ENCODE peak calls at places on chromosomes 11 and 22, in seven cellular contexts. L, T, Y, S, F, O and M are unnamed samples.

GRCh38 chr22:44743247-44743646 is 9.1 kb upstream of the ARHGAP8 start:
- DNase-seq in L (no peak), T (no peak), Y (peak; percentile 49), S (no peak), F (no peak), O (no peak), M (no peak)

GRCh38 chr11:5992604-5993251 is 5.9 kb upstream of the OR52L1 start:
- DNase-seq in L (peak; percentile 18), T (no peak), Y (no peak), S (peak; percentile 29), F (peak; percentile 33), O (no peak), M (peak; percentile 30)

GRCh38 chr11:6300325-6300724 is 20.0 kb downstream of the CAVIN3 start:
- DNase-seq in L (no peak), T (no peak), Y (no peak), S (no peak), F (no peak), O (no peak), M (no peak)

GRCh38 chr22:20418211-20418788 is 19.3 kb downstream of the SCARF2 start:
- DNase-seq in L (peak; percentile 49), T (peak; percentile 77), Y (peak; percentile 85), S (peak; percentile 87), F (peak; percentile 71), O (peak; percentile 79), M (peak; percentile 89)

GRCh38 chr11:2574553-2575535 is 125.0 kb downstream of the KCNQ1OT1 start:
- DNase-seq in L (peak; percentile 24), T (no peak), Y (peak; percentile 44), S (no peak), F (no peak), O (no peak), M (no peak)

GRCh38 chr11:20066013-20066782 is 94.1 kb downstream of the DBX1 start:
- DNase-seq in L (no peak), T (no peak), Y (no peak), S (no peak), F (no peak), O (no peak), M (no peak)

GRCh38 chr11:110772863-110773262 is 60.6 kb upstream of the ARHGAP20 start:
- DNase-seq in L (no peak), T (no peak), Y (no peak), S (no peak), F (peak; percentile 9), O (no peak), M (no peak)

GRCh38 chr22:48259991-48260670 is 1497.7 kb downstream of the TBC1D22A start:
- DNase-seq in L (no peak), T (no peak), Y (no peak), S (no peak), F (no peak), O (no peak), M (no peak)

GRCh38 chr11:2088746-2089535 is 50.2 kb downstream of the IGF2 start:
- DNase-seq in L (no peak), T (no peak), Y (no peak), S (no peak), F (peak; percentile 25), O (no peak), M (no peak)

GRCh38 chr11:848988-849824 is 6.6 kb downstream of the TSPAN4 start:
- DNase-seq in L (no peak), T (no peak), Y (no peak), S (no peak), F (no peak), O (no peak), M (no peak)

GRCh38 chr11:27166130-27166529 is 125.5 kb downstream of the BBOX1 start:
- DNase-seq in L (no peak), T (no peak), Y (no peak), S (no peak), F (no peak), O (no peak), M (no peak)

GRCh38 chr11:118928870-118929495 is 3.3 kb upstream of the BCL9L start:
- DNase-seq in L (peak; percentile 55), T (peak; percentile 75), Y (peak; percentile 84), S (peak; percentile 61), F (peak; percentile 71), O (no peak), M (peak; percentile 59)

GRCh38 chr11:64869571-64870175 is 8.7 kb downstream of the EHD1 start:
- DNase-seq in L (no peak), T (no peak), Y (peak; percentile 53), S (no peak), F (no peak), O (no peak), M (no peak)

GRCh38 chr11:43772733-43773132 is 92.2 kb downstream of the HSD17B12 start:
- DNase-seq in L (no peak), T (no peak), Y (no peak), S (no peak), F (no peak), O (no peak), M (no peak)

GRCh38 chr11:65551572-65552398 is 6.4 kb downstream of the LTBP3 start:
- DNase-seq in L (peak; percentile 35), T (no peak), Y (peak; percentile 85), S (no peak), F (peak; percentile 71), O (no peak), M (peak; percentile 29)

GRCh38 chr11:117411736-117412135 is 84.1 kb downstream of the CEP164 start:
- DNase-seq in L (no peak), T (no peak), Y (no peak), S (no peak), F (no peak), O (no peak), M (no peak)

GRCh38 chr11:6022954-6023353 is 7.6 kb downstream of the OR56A1 start:
- DNase-seq in L (peak; percentile 40), T (peak; percentile 19), Y (no peak), S (peak; percentile 74), F (peak; percentile 59), O (no peak), M (peak; percentile 73)

GRCh38 chr11:24082241-24082640 is 414.6 kb upstream of the LUZP2 start:
- DNase-seq in L (no peak), T (no peak), Y (no peak), S (no peak), F (no peak), O (no peak), M (no peak)

GRCh38 chr11:72574046-72574445 is 100.2 kb downstream of the PDE2A start:
- DNase-seq in L (no peak), T (no peak), Y (no peak), S (no peak), F (no peak), O (no peak), M (no peak)

GRCh38 chr22:23522642-23523251 is 57.3 kb downstream of the IGLL1 start:
- DNase-seq in L (no peak), T (peak; percentile 18), Y (no peak), S (peak; percentile 8), F (peak; percentile 5), O (peak; percentile 18), M (peak; percentile 42)

GRCh38 chr11:78291754-78292108 is 103.0 kb downstream of the USP35 start:
- DNase-seq in L (no peak), T (no peak), Y (no peak), S (no peak), F (no peak), O (no peak), M (no peak)

GRCh38 chr11:78295347-78295746 is 106.6 kb downstream of the USP35 start:
- DNase-seq in L (no peak), T (no peak), Y (no peak), S (no peak), F (no peak), O (no peak), M (no peak)

GRCh38 chr11:78292109-78292803 is 103.5 kb downstream of the USP35 start:
- DNase-seq in L (no peak), T (no peak), Y (no peak), S (no peak), F (no peak), O (no peak), M (no peak)

GRCh38 chr11:78289547-78290292 is 101.0 kb downstream of the USP35 start:
- DNase-seq in L (no peak), T (no peak), Y (no peak), S (no peak), F (no peak), O (no peak), M (no peak)

GRCh38 chr11:78290293-78291176 is 101.8 kb downstream of the USP35 start:
- DNase-seq in L (peak; percentile 73), T (peak; percentile 19), Y (no peak), S (peak; percentile 70), F (peak; percentile 62), O (peak; percentile 76), M (peak; percentile 96)
- H3K4me3 ChIP-seq in L (no peak overlapping the region), T (no peak overlapping the region), Y (no peak overlapping the region), S (no peak overlapping the region), F (no peak overlapping the region), O (no peak overlapping the region), M (no peak overlapping the region)

DNA sequence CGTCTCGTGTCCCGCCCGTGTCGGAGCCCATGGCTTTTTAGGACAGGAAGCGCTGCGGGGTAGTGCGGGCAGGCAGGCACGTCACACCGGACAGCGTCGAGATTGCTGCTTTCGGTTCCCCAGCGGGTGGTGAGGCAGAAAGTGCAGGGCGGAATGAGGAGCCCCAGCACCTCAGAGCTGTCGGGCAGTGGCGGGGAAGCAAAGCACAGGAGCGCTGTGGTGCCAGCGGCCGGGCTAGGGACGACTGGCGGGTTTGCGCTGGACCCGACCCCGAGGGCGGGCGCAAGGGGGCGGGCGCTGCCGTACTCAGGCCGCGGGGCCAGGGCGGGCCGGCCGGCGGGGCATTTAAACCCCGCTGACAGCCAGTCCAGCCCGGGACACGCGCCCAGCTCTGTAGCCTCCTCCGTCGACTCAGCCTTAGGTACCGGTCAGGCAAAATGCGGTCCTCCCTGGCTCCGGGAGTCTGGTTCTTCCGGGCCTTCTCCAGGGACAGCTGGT is at the start of gene SLC37A2:
- DNase-seq in L (peak; percentile 81), T (peak; percentile 56), Y (peak; percentile 87), S (peak; percentile 47), F (peak; percentile 73), O (peak; percentile 58), M (peak; percentile 50)
- TF ChIP-seq CTCF in L (peak; percentile 19), T (peak; percentile 19), Y (peak; percentile 25), S (no peak), F (peak; percentile 33), O (no peak), M (no peak)

GRCh38 chr22:29154364-29155048 is 51.2 kb upstream of the EMID1 start:
- DNase-seq in L (peak; percentile 37), T (peak; percentile 58), Y (peak; percentile 87), S (peak; percentile 60), F (peak; percentile 64), O (peak; percentile 24), M (peak; percentile 64)
- H3K4me3 ChIP-seq in L (no peak overlapping the region), T (no peak overlapping the region), Y (no peak overlapping the region), S (peak overlapping the region; percentile 10), F (peak overlapping the region; percentile 26), O (no peak overlapping the region), M (no peak overlapping the region)

DNA sequence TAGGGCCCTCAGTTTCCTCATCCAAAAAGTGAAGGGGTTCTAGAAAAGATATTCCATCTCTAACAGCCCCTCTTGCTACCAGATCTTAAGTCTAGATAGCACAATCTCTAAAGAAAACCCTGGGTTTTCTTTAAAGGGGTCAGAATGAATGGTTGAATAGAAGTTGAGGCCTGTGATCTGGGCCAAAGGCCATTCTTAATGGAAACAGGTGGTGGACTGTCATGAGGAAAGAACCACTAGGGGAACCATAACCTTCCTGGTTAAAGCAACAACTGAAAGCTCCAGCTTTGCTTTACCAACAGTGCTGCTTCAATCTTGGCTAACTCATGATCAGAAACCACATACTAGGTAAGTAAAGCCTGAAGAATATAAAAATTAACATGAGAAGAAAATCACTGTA is 1.8 kb downstream of the CELF1 start:
- DNase-seq in L (peak; percentile 37), T (no peak), Y (no peak), S (peak; percentile 50), F (peak; percentile 45), O (no peak), M (peak; percentile 44)
- TF ChIP-seq CTCF in L (peak; percentile 53), T (peak; percentile 49), Y (peak; percentile 44), S (peak; percentile 51), F (peak; percentile 56), O (peak; percentile 41), M (peak; percentile 42)